ENCODE peak calls at places on chromosome 22, in seven cellular contexts. One of them, this sample, is unnamed.

GRCh38 chr22:26416670-26417270 is 12.3 kb upstream of the ASPHD2 start:
- DNase-seq in Peyer's patch: no peak
- DNase-seq in neural crest cell: no peak
- DNase-seq in foreskin keratinocyte: peak
- DNase-seq in stimulated activated CD4-positive, alpha-beta T cell treated with anti-CD3 and anti-CD28 coated beads, Interleukin-1b, Interleukin-23, amount 100 ng/mL, for 24 hours: no peak
- DNase-seq in AG08395: peak
- DNase-seq in stimulated activated CD8-positive, alpha-beta memory T cell treated with anti-CD3 and anti-CD28 coated beads, Interleukin-15, amount 100 ng/mL, for 24 hours: no peak
- DNase-seq in this sample: peak

GRCh38 chr22:43747877-43748276 is 64.2 kb downstream of the EFCAB6 start:
- DNase-seq in Peyer's patch: no peak
- DNase-seq in neural crest cell: no peak
- DNase-seq in foreskin keratinocyte: no peak
- DNase-seq in stimulated activated CD4-positive, alpha-beta T cell treated with anti-CD3 and anti-CD28 coated beads, Interleukin-1b, Interleukin-23, amount 100 ng/mL, for 24 hours: no peak
- DNase-seq in AG08395: no peak
- DNase-seq in stimulated activated CD8-positive, alpha-beta memory T cell treated with anti-CD3 and anti-CD28 coated beads, Interleukin-15, amount 100 ng/mL, for 24 hours: no peak
- DNase-seq in this sample: no peak

GRCh38 chr22:35172452-35172851 is 84.8 kb upstream of the HMGXB4 start:
- DNase-seq in Peyer's patch: no peak
- DNase-seq in neural crest cell: no peak
- DNase-seq in foreskin keratinocyte: no peak
- DNase-seq in stimulated activated CD4-positive, alpha-beta T cell treated with anti-CD3 and anti-CD28 coated beads, Interleukin-1b, Interleukin-23, amount 100 ng/mL, for 24 hours: no peak
- DNase-seq in AG08395: no peak
- DNase-seq in stimulated activated CD8-positive, alpha-beta memory T cell treated with anti-CD3 and anti-CD28 coated beads, Interleukin-15, amount 100 ng/mL, for 24 hours: no peak
- DNase-seq in this sample: no peak

GRCh38 chr22:19730662-19731360 is 7.5 kb downstream of the GP1BB start:
- DNase-seq in Peyer's patch: peak
- DNase-seq in neural crest cell: peak
- DNase-seq in foreskin keratinocyte: no peak
- DNase-seq in stimulated activated CD4-positive, alpha-beta T cell treated with anti-CD3 and anti-CD28 coated beads, Interleukin-1b, Interleukin-23, amount 100 ng/mL, for 24 hours: peak
- DNase-seq in AG08395: peak
- DNase-seq in stimulated activated CD8-positive, alpha-beta memory T cell treated with anti-CD3 and anti-CD28 coated beads, Interleukin-15, amount 100 ng/mL, for 24 hours: peak
- DNase-seq in this sample: peak

GRCh38 chr22:32684148-32684821 is 117.2 kb upstream of the TIMP3 start:
- DNase-seq in Peyer's patch: no peak
- DNase-seq in neural crest cell: no peak
- DNase-seq in foreskin keratinocyte: no peak
- DNase-seq in stimulated activated CD4-positive, alpha-beta T cell treated with anti-CD3 and anti-CD28 coated beads, Interleukin-1b, Interleukin-23, amount 100 ng/mL, for 24 hours: no peak
- DNase-seq in AG08395: no peak
- DNase-seq in stimulated activated CD8-positive, alpha-beta memory T cell treated with anti-CD3 and anti-CD28 coated beads, Interleukin-15, amount 100 ng/mL, for 24 hours: no peak
- DNase-seq in this sample: no peak

GRCh38 chr22:16827506-16827905 is 2.3 kb upstream of the XKR3 start:
- DNase-seq in Peyer's patch: no peak
- DNase-seq in neural crest cell: no peak
- DNase-seq in foreskin keratinocyte: no peak
- DNase-seq in stimulated activated CD4-positive, alpha-beta T cell treated with anti-CD3 and anti-CD28 coated beads, Interleukin-1b, Interleukin-23, amount 100 ng/mL, for 24 hours: no peak
- DNase-seq in AG08395: no peak
- DNase-seq in stimulated activated CD8-positive, alpha-beta memory T cell treated with anti-CD3 and anti-CD28 coated beads, Interleukin-15, amount 100 ng/mL, for 24 hours: no peak
- DNase-seq in this sample: no peak

GRCh38 chr22:36257308-36257707 is 4.4 kb downstream of the APOL1 start:
- DNase-seq in Peyer's patch: no peak
- DNase-seq in neural crest cell: no peak
- DNase-seq in foreskin keratinocyte: no peak
- DNase-seq in stimulated activated CD4-positive, alpha-beta T cell treated with anti-CD3 and anti-CD28 coated beads, Interleukin-1b, Interleukin-23, amount 100 ng/mL, for 24 hours: no peak
- DNase-seq in AG08395: no peak
- DNase-seq in stimulated activated CD8-positive, alpha-beta memory T cell treated with anti-CD3 and anti-CD28 coated beads, Interleukin-15, amount 100 ng/mL, for 24 hours: no peak
- DNase-seq in this sample: no peak

GRCh38 chr22:17792289-17792688 is 18.0 kb upstream of the BID start:
- DNase-seq in Peyer's patch: no peak
- DNase-seq in neural crest cell: no peak
- DNase-seq in foreskin keratinocyte: no peak
- DNase-seq in stimulated activated CD4-positive, alpha-beta T cell treated with anti-CD3 and anti-CD28 coated beads, Interleukin-1b, Interleukin-23, amount 100 ng/mL, for 24 hours: no peak
- DNase-seq in AG08395: no peak
- DNase-seq in stimulated activated CD8-positive, alpha-beta memory T cell treated with anti-CD3 and anti-CD28 coated beads, Interleukin-15, amount 100 ng/mL, for 24 hours: no peak
- DNase-seq in this sample: no peak

GRCh38 chr22:28783786-28784671 is 11.5 kb downstream of the CCDC117 start:
- DNase-seq in Peyer's patch: no peak
- DNase-seq in neural crest cell: no peak
- DNase-seq in foreskin keratinocyte: no peak
- DNase-seq in stimulated activated CD4-positive, alpha-beta T cell treated with anti-CD3 and anti-CD28 coated beads, Interleukin-1b, Interleukin-23, amount 100 ng/mL, for 24 hours: no peak
- DNase-seq in AG08395: no peak
- DNase-seq in stimulated activated CD8-positive, alpha-beta memory T cell treated with anti-CD3 and anti-CD28 coated beads, Interleukin-15, amount 100 ng/mL, for 24 hours: no peak
- DNase-seq in this sample: no peak

GRCh38 chr22:26852176-26852575 is 194.8 kb downstream of the MIAT start:
- DNase-seq in Peyer's patch: no peak
- DNase-seq in neural crest cell: peak
- DNase-seq in foreskin keratinocyte: no peak
- DNase-seq in stimulated activated CD4-positive, alpha-beta T cell treated with anti-CD3 and anti-CD28 coated beads, Interleukin-1b, Interleukin-23, amount 100 ng/mL, for 24 hours: no peak
- DNase-seq in AG08395: no peak
- DNase-seq in stimulated activated CD8-positive, alpha-beta memory T cell treated with anti-CD3 and anti-CD28 coated beads, Interleukin-15, amount 100 ng/mL, for 24 hours: no peak
- DNase-seq in this sample: no peak

GRCh38 chr22:19678949-19679348 is 35.4 kb upstream of the SEPTIN5 start:
- DNase-seq in Peyer's patch: no peak
- DNase-seq in neural crest cell: no peak
- DNase-seq in foreskin keratinocyte: no peak
- DNase-seq in stimulated activated CD4-positive, alpha-beta T cell treated with anti-CD3 and anti-CD28 coated beads, Interleukin-1b, Interleukin-23, amount 100 ng/mL, for 24 hours: no peak
- DNase-seq in AG08395: no peak
- DNase-seq in stimulated activated CD8-positive, alpha-beta memory T cell treated with anti-CD3 and anti-CD28 coated beads, Interleukin-15, amount 100 ng/mL, for 24 hours: no peak
- DNase-seq in this sample: no peak

GRCh38 chr22:49239264-49240015 is 588.2 kb downstream of the BRD1 start:
- DNase-seq in Peyer's patch: no peak
- DNase-seq in neural crest cell: no peak
- DNase-seq in foreskin keratinocyte: no peak
- DNase-seq in stimulated activated CD4-positive, alpha-beta T cell treated with anti-CD3 and anti-CD28 coated beads, Interleukin-1b, Interleukin-23, amount 100 ng/mL, for 24 hours: no peak
- DNase-seq in AG08395: no peak
- DNase-seq in stimulated activated CD8-positive, alpha-beta memory T cell treated with anti-CD3 and anti-CD28 coated beads, Interleukin-15, amount 100 ng/mL, for 24 hours: no peak
- DNase-seq in this sample: no peak

GRCh38 chr22:50507421-50507990 is at the start of gene LMF2:
- DNase-seq in Peyer's patch: peak
- DNase-seq in neural crest cell: peak
- DNase-seq in foreskin keratinocyte: no peak
- DNase-seq in stimulated activated CD4-positive, alpha-beta T cell treated with anti-CD3 and anti-CD28 coated beads, Interleukin-1b, Interleukin-23, amount 100 ng/mL, for 24 hours: peak
- DNase-seq in AG08395: peak
- DNase-seq in stimulated activated CD8-positive, alpha-beta memory T cell treated with anti-CD3 and anti-CD28 coated beads, Interleukin-15, amount 100 ng/mL, for 24 hours: peak
- DNase-seq in this sample: no peak

GRCh38 chr22:39931271-39931670 is 28.9 kb upstream of the TMA7B start:
- DNase-seq in Peyer's patch: no peak
- DNase-seq in neural crest cell: no peak
- DNase-seq in foreskin keratinocyte: no peak
- DNase-seq in stimulated activated CD4-positive, alpha-beta T cell treated with anti-CD3 and anti-CD28 coated beads, Interleukin-1b, Interleukin-23, amount 100 ng/mL, for 24 hours: no peak
- DNase-seq in AG08395: no peak
- DNase-seq in stimulated activated CD8-positive, alpha-beta memory T cell treated with anti-CD3 and anti-CD28 coated beads, Interleukin-15, amount 100 ng/mL, for 24 hours: no peak
- DNase-seq in this sample: no peak

GRCh38 chr22:45889093-45889538 is 87.8 kb downstream of the WNT7B start:
- DNase-seq in Peyer's patch: no peak
- DNase-seq in neural crest cell: no peak
- DNase-seq in foreskin keratinocyte: no peak
- DNase-seq in stimulated activated CD4-positive, alpha-beta T cell treated with anti-CD3 and anti-CD28 coated beads, Interleukin-1b, Interleukin-23, amount 100 ng/mL, for 24 hours: no peak
- DNase-seq in AG08395: no peak
- DNase-seq in stimulated activated CD8-positive, alpha-beta memory T cell treated with anti-CD3 and anti-CD28 coated beads, Interleukin-15, amount 100 ng/mL, for 24 hours: no peak
- DNase-seq in this sample: no peak

GRCh38 chr22:24357547-24357946 is 69.9 kb upstream of the ADORA2A start:
- DNase-seq in Peyer's patch: no peak
- DNase-seq in neural crest cell: no peak
- DNase-seq in foreskin keratinocyte: no peak
- DNase-seq in stimulated activated CD4-positive, alpha-beta T cell treated with anti-CD3 and anti-CD28 coated beads, Interleukin-1b, Interleukin-23, amount 100 ng/mL, for 24 hours: no peak
- DNase-seq in AG08395: no peak
- DNase-seq in stimulated activated CD8-positive, alpha-beta memory T cell treated with anti-CD3 and anti-CD28 coated beads, Interleukin-15, amount 100 ng/mL, for 24 hours: no peak
- DNase-seq in this sample: no peak

GRCh38 chr22:48941903-48942625 is 885.6 kb downstream of the BRD1 start:
- DNase-seq in Peyer's patch: no peak
- DNase-seq in neural crest cell: no peak
- DNase-seq in foreskin keratinocyte: no peak
- DNase-seq in stimulated activated CD4-positive, alpha-beta T cell treated with anti-CD3 and anti-CD28 coated beads, Interleukin-1b, Interleukin-23, amount 100 ng/mL, for 24 hours: no peak
- DNase-seq in AG08395: no peak
- DNase-seq in stimulated activated CD8-positive, alpha-beta memory T cell treated with anti-CD3 and anti-CD28 coated beads, Interleukin-15, amount 100 ng/mL, for 24 hours: no peak
- DNase-seq in this sample: no peak

GRCh38 chr22:42163515-42163914 is 32.9 kb upstream of the CYP2D6 start:
- DNase-seq in Peyer's patch: no peak
- DNase-seq in neural crest cell: no peak
- DNase-seq in foreskin keratinocyte: no peak
- DNase-seq in stimulated activated CD4-positive, alpha-beta T cell treated with anti-CD3 and anti-CD28 coated beads, Interleukin-1b, Interleukin-23, amount 100 ng/mL, for 24 hours: no peak
- DNase-seq in AG08395: no peak
- DNase-seq in stimulated activated CD8-positive, alpha-beta memory T cell treated with anti-CD3 and anti-CD28 coated beads, Interleukin-15, amount 100 ng/mL, for 24 hours: no peak
- DNase-seq in this sample: no peak

GRCh38 chr22:39174498-39175120 is 22.1 kb upstream of the CBX7 start:
- DNase-seq in Peyer's patch: peak
- DNase-seq in neural crest cell: peak
- DNase-seq in foreskin keratinocyte: peak
- DNase-seq in stimulated activated CD4-positive, alpha-beta T cell treated with anti-CD3 and anti-CD28 coated beads, Interleukin-1b, Interleukin-23, amount 100 ng/mL, for 24 hours: no peak
- DNase-seq in AG08395: peak
- DNase-seq in stimulated activated CD8-positive, alpha-beta memory T cell treated with anti-CD3 and anti-CD28 coated beads, Interleukin-15, amount 100 ng/mL, for 24 hours: no peak
- DNase-seq in this sample: peak

GRCh38 chr22:31818481-31819392 is 64.9 kb downstream of the DEPDC5 start:
- DNase-seq in Peyer's patch: no peak
- DNase-seq in neural crest cell: no peak
- DNase-seq in foreskin keratinocyte: no peak
- DNase-seq in stimulated activated CD4-positive, alpha-beta T cell treated with anti-CD3 and anti-CD28 coated beads, Interleukin-1b, Interleukin-23, amount 100 ng/mL, for 24 hours: no peak
- DNase-seq in AG08395: peak
- DNase-seq in stimulated activated CD8-positive, alpha-beta memory T cell treated with anti-CD3 and anti-CD28 coated beads, Interleukin-15, amount 100 ng/mL, for 24 hours: no peak
- DNase-seq in this sample: peak

GRCh38 chr22:46806789-46807188 is 44.3 kb downstream of the TBC1D22A start:
- DNase-seq in Peyer's patch: no peak
- DNase-seq in neural crest cell: no peak
- DNase-seq in foreskin keratinocyte: no peak
- DNase-seq in stimulated activated CD4-positive, alpha-beta T cell treated with anti-CD3 and anti-CD28 coated beads, Interleukin-1b, Interleukin-23, amount 100 ng/mL, for 24 hours: no peak
- DNase-seq in AG08395: no peak
- DNase-seq in stimulated activated CD8-positive, alpha-beta memory T cell treated with anti-CD3 and anti-CD28 coated beads, Interleukin-15, amount 100 ng/mL, for 24 hours: no peak
- DNase-seq in this sample: no peak

GRCh38 chr22:19905619-19906276 is 35.8 kb upstream of the COMT start:
- DNase-seq in Peyer's patch: no peak
- DNase-seq in neural crest cell: no peak
- DNase-seq in foreskin keratinocyte: no peak
- DNase-seq in stimulated activated CD4-positive, alpha-beta T cell treated with anti-CD3 and anti-CD28 coated beads, Interleukin-1b, Interleukin-23, amount 100 ng/mL, for 24 hours: no peak
- DNase-seq in AG08395: no peak
- DNase-seq in stimulated activated CD8-positive, alpha-beta memory T cell treated with anti-CD3 and anti-CD28 coated beads, Interleukin-15, amount 100 ng/mL, for 24 hours: no peak
- DNase-seq in this sample: no peak